ENCODE peak calls at places on chromosomes 2 and 18, in five cellular contexts. Y is upper lobe of right lung, Z is HepG2, X is MCF 10A, U is BJ. T is an unnamed sample.
A peak's percentile ranks its signal among the peaks of the same experiment; 100 is the strongest.

GRCh38 chr2:241417626-241418025 is 61.5 kb downstream of the FARP2 start:
- DNase-seq in Y (no peak), Z (peak; percentile 66), X (no peak), U (no peak), T (no peak)

GRCh38 chr2:222272446-222273035 is 26.3 kb downstream of the PAX3 start:
- DNase-seq in Y (no peak), Z (no peak), X (no peak), U (no peak), T (no peak)

GRCh38 chr2:79860233-79861058 is 347.6 kb downstream of the CTNNA2 start:
- DNase-seq in Y (no peak), Z (peak; percentile 53), X (peak; percentile 27), U (peak; percentile 1), T (no peak)

GRCh38 chr2:47339745-47340541 is 63.0 kb upstream of the MSH2 start:
- DNase-seq in Y (no peak), Z (peak; percentile 58), X (peak; percentile 93), U (no peak), T (no peak)

GRCh38 chr2:42962521-42962953 is 170.2 kb upstream of the HAAO start:
- DNase-seq in Y (no peak), Z (no peak), X (no peak), U (no peak), T (no peak)

GRCh38 chr2:121155502-121156056 is 129.4 kb downstream of the TFCP2L1 start:
- DNase-seq in Y (peak; percentile 92), Z (no peak), X (peak; percentile 47), U (no peak), T (peak; percentile 89)

GRCh38 chr18:76452357-76452756 is 42.7 kb downstream of the ZNF516 start:
- DNase-seq in Y (no peak), Z (no peak), X (no peak), U (no peak), T (peak; percentile 30)

GRCh38 chr2:179932786-179933185 is 71.4 kb upstream of the ZNF385B start:
- DNase-seq in Y (peak; percentile 66), Z (no peak), X (no peak), U (no peak), T (peak; percentile 61)

GRCh38 chr18:67072789-67073188 is 443.7 kb downstream of the DSEL start:
- DNase-seq in Y (no peak), Z (no peak), X (no peak), U (no peak), T (no peak)

GRCh38 chr2:11342561-11343343 is 1.7 kb downstream of the ROCK2 start:
- DNase-seq in Y (no peak), Z (peak; percentile 94), X (peak; percentile 84), U (peak; percentile 17), T (no peak)

DNA sequence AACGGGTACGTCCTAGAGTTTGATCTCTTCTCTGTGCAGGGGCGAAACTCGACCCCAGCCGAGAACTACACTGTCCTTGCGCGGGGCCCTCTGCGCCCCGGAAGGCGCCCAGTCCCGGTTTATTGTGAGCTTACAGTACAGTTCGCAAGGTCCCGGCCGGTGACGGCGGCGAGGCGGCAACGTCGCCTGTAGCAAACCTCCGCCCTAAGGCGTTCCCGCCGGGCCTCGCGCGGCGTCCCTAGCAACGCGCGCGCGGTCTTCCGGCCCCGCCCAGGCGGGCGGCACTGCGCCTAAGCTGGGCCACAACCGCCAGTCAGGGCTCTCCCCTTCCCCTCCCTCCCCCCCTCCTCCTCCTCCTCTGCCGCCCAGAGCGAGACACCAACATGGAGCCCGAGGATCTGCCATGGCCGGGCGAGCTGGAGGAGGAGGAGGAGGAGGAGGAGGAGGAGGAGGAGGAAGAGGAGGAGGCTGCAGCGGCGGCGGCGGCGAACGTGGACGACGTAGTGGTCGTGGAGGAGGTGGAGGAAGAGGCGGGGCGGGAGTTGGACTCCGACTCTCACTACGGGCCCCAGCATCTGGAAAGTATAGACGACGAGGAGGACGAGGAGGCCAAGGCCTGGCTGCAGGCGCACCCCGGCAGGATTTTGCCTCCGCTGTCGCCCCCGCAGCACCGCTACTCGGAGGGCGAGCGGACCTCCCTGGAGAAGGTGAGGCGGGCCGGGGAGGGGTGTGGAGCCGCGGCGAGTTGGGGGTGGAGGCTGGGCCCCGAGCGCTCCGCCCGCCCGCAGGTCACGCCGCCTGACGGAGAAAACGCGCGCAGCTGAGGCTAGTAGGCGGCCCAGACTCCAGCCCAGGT is at the start of gene ALMS1:
- DNase-seq in Y (peak; percentile 96), Z (peak; percentile 88), X (peak; percentile 82), U (peak; percentile 61), T (peak; percentile 93)
- TF ChIP-seq CTCF in Y (peak; percentile 38), Z (peak; percentile 66), X (no peak), U (peak; percentile 38), T (peak; percentile 45)

GRCh38 chr2:232432598-232433184 is 23.3 kb upstream of the ALPI start:
- DNase-seq in Y (peak; percentile 45), Z (no peak), X (no peak), U (no peak), T (peak; percentile 33)
- TF ChIP-seq CTCF in Y (no peak), Z (peak; percentile 62), X (no peak), U (peak; percentile 16), T (no peak)

DNA sequence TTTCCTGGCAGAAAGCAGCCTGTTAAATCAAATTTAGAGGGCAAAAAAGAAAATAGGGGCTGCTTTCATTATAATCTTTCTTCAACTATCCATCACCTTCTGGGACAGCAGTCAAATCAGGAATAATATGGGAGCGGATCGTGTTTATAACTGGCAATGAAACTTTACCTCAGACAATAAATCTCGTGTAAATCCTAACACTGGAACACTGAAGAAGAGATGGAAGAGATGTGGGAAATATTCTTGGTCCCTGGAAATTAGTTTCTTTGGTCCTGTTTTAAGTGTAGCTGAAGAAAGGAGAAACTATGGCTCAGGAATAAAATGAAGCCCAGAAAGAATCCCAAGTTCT is 77.6 kb upstream of the SERTAD2 start:
- DNase-seq in Y (no peak), Z (no peak), X (no peak), U (no peak), T (no peak)
- TF ChIP-seq CTCF in Y (no peak), Z (no peak), X (no peak), U (no peak), T (no peak)

GRCh38 chr2:163553601-163554000 is 182.2 kb downstream of the FIGN start:
- DNase-seq in Y (no peak), Z (no peak), X (no peak), U (peak; percentile 28), T (no peak)

GRCh38 chr2:163548970-163549369 is 186.8 kb downstream of the FIGN start:
- DNase-seq in Y (no peak), Z (no peak), X (no peak), U (no peak), T (no peak)

GRCh38 chr2:163554864-163555263 is 180.9 kb downstream of the FIGN start:
- DNase-seq in Y (no peak), Z (no peak), X (no peak), U (no peak), T (no peak)

GRCh38 chr2:163552758-163553157 is 183.1 kb downstream of the FIGN start:
- DNase-seq in Y (no peak), Z (no peak), X (no peak), U (no peak), T (no peak)

GRCh38 chr2:163551974-163552373 is 183.8 kb downstream of the FIGN start:
- DNase-seq in Y (no peak), Z (no peak), X (peak; percentile 1), U (no peak), T (no peak)
- TF ChIP-seq CTCF in Y (no peak), Z (no peak), X (no peak), U (no peak), T (no peak)

GRCh38 chr2:75476778-75477177 is 84.0 kb downstream of the EVA1A start:
- DNase-seq in Y (no peak), Z (no peak), X (peak; percentile 13), U (no peak), T (no peak)

GRCh38 chr2:75482398-75482797 is 78.3 kb downstream of the EVA1A start:
- DNase-seq in Y (no peak), Z (no peak), X (no peak), U (no peak), T (no peak)

GRCh38 chr2:75484840-75485239 is 75.9 kb downstream of the EVA1A start:
- DNase-seq in Y (no peak), Z (no peak), X (no peak), U (no peak), T (no peak)

GRCh38 chr2:75483878-75484277 is 76.9 kb downstream of the EVA1A start:
- DNase-seq in Y (no peak), Z (no peak), X (no peak), U (no peak), T (no peak)

GRCh38 chr2:75481041-75481836 is 79.5 kb downstream of the EVA1A start:
- DNase-seq in Y (no peak), Z (peak; percentile 88), X (peak; percentile 18), U (no peak), T (no peak)
- TF ChIP-seq CTCF in Y (peak; percentile 28), Z (peak; percentile 76), X (no peak), U (peak; percentile 56), T (no peak)